ENCODE peak calls at places on chromosomes 1 and 21, in four cellular contexts. One of them, this sample, is unnamed.

GRCh38 chr21:41956926-41957729 is 3.3 kb upstream of the C2CD2 start:
- DNase-seq in tibial nerve: no peak
- DNase-seq in iris pigment epithelial cell: peak
- DNase-seq in sigmoid colon: peak
- DNase-seq in this sample: no peak

GRCh38 chr1:158124034-158124433 is 56.7 kb upstream of the CD1D start:
- DNase-seq in tibial nerve: no peak
- DNase-seq in iris pigment epithelial cell: no peak
- DNase-seq in sigmoid colon: no peak
- DNase-seq in this sample: no peak

GRCh38 chr1:41742219-41742618 is 176.5 kb downstream of the HIVEP3 start:
- DNase-seq in tibial nerve: no peak
- DNase-seq in iris pigment epithelial cell: peak
- DNase-seq in sigmoid colon: no peak
- DNase-seq in this sample: no peak

GRCh38 chr1:71785470-71785869 is 496.9 kb downstream of the NEGR1 start:
- DNase-seq in tibial nerve: no peak
- DNase-seq in iris pigment epithelial cell: no peak
- DNase-seq in sigmoid colon: no peak
- DNase-seq in this sample: no peak

GRCh38 chr1:86914998-86915736 is 732 bp downstream of the HS2ST1 start:
- DNase-seq in tibial nerve: peak
- DNase-seq in iris pigment epithelial cell: peak
- DNase-seq in sigmoid colon: peak
- DNase-seq in this sample: no peak

GRCh38 chr1:63362578-63362977 is 4.8 kb upstream of the ALG6 start:
- DNase-seq in tibial nerve: no peak
- DNase-seq in iris pigment epithelial cell: no peak
- DNase-seq in sigmoid colon: no peak
- DNase-seq in this sample: no peak

GRCh38 chr1:248841702-248842395 is 3.8 kb downstream of the ZNF672 start:
- DNase-seq in tibial nerve: no peak
- DNase-seq in iris pigment epithelial cell: peak
- DNase-seq in sigmoid colon: no peak
- DNase-seq in this sample: no peak

GRCh38 chr1:42955311-42956063 is 3.2 kb downstream of the SLC2A1 start:
- DNase-seq in tibial nerve: no peak
- DNase-seq in iris pigment epithelial cell: no peak
- DNase-seq in sigmoid colon: no peak
- DNase-seq in this sample: no peak

GRCh38 chr1:26281091-26281958 is 1.4 kb downstream of the SH3BGRL3 start:
- DNase-seq in tibial nerve: no peak
- DNase-seq in iris pigment epithelial cell: peak
- DNase-seq in sigmoid colon: no peak
- DNase-seq in this sample: no peak

GRCh38 chr1:214378492-214378891 is 97.5 kb downstream of the SMYD2 start:
- DNase-seq in tibial nerve: no peak
- DNase-seq in iris pigment epithelial cell: no peak
- DNase-seq in sigmoid colon: no peak
- DNase-seq in this sample: no peak

GRCh38 chr1:157085416-157085815 is 14.2 kb downstream of the ETV3L start:
- DNase-seq in tibial nerve: no peak
- DNase-seq in iris pigment epithelial cell: peak
- DNase-seq in sigmoid colon: no peak
- DNase-seq in this sample: no peak

GRCh38 chr1:37017737-37018136 is 16.6 kb downstream of the GRIK3 start:
- DNase-seq in tibial nerve: no peak
- DNase-seq in iris pigment epithelial cell: no peak
- DNase-seq in sigmoid colon: no peak
- DNase-seq in this sample: no peak

GRCh38 chr1:218164930-218165686 is 120.0 kb upstream of the RRP15 start:
- DNase-seq in tibial nerve: no peak
- DNase-seq in iris pigment epithelial cell: peak
- DNase-seq in sigmoid colon: no peak
- DNase-seq in this sample: no peak

GRCh38 chr1:214445846-214446614 is 105.4 kb downstream of the PTPN14 start:
- DNase-seq in tibial nerve: no peak
- DNase-seq in iris pigment epithelial cell: peak
- DNase-seq in sigmoid colon: no peak
- DNase-seq in this sample: peak

GRCh38 chr1:165871311-165872067 is 44.1 kb downstream of the UCK2 start:
- DNase-seq in tibial nerve: no peak
- DNase-seq in iris pigment epithelial cell: peak
- DNase-seq in sigmoid colon: no peak
- DNase-seq in this sample: no peak

GRCh38 chr1:40362699-40363098 is 10.8 kb upstream of the SMAP2 start:
- DNase-seq in tibial nerve: no peak
- DNase-seq in iris pigment epithelial cell: peak
- DNase-seq in sigmoid colon: no peak
- DNase-seq in this sample: no peak

GRCh38 chr1:185279571-185279970 is 37.5 kb downstream of the IVNS1ABP start:
- DNase-seq in tibial nerve: no peak
- DNase-seq in iris pigment epithelial cell: peak
- DNase-seq in sigmoid colon: no peak
- DNase-seq in this sample: no peak

GRCh38 chr1:94535879-94536278 is 5.7 kb downstream of the F3 start:
- DNase-seq in tibial nerve: no peak
- DNase-seq in iris pigment epithelial cell: no peak
- DNase-seq in sigmoid colon: no peak
- DNase-seq in this sample: no peak

GRCh38 chr1:177811461-177811860 is 158.4 kb downstream of the SEC16B start:
- DNase-seq in tibial nerve: no peak
- DNase-seq in iris pigment epithelial cell: no peak
- DNase-seq in sigmoid colon: no peak
- DNase-seq in this sample: no peak

GRCh38 chr1:226679853-226680516 is 59.1 kb downstream of the ITPKB start:
- DNase-seq in tibial nerve: peak
- DNase-seq in iris pigment epithelial cell: peak
- DNase-seq in sigmoid colon: peak
- DNase-seq in this sample: no peak

GRCh38 chr1:151502859-151503509 is 8.2 kb upstream of the CGN start:
- DNase-seq in tibial nerve: no peak
- DNase-seq in iris pigment epithelial cell: no peak
- DNase-seq in sigmoid colon: no peak
- DNase-seq in this sample: no peak

GRCh38 chr1:29542476-29543015 is 306.2 kb downstream of the PTPRU start:
- DNase-seq in tibial nerve: no peak
- DNase-seq in iris pigment epithelial cell: no peak
- DNase-seq in sigmoid colon: peak
- DNase-seq in this sample: no peak

GRCh38 chr1:155127672-155128468 is at the start of gene EFNA1:
- DNase-seq in tibial nerve: peak
- DNase-seq in iris pigment epithelial cell: peak
- DNase-seq in sigmoid colon: peak
- DNase-seq in this sample: no peak

GRCh38 chr1:82874041-82874440 is 1073.3 kb downstream of the ADGRL2 start:
- DNase-seq in tibial nerve: no peak
- DNase-seq in iris pigment epithelial cell: no peak
- DNase-seq in sigmoid colon: no peak
- DNase-seq in this sample: no peak

GRCh38 chr1:79364896-79365295 is 358.4 kb upstream of the ADGRL4 start:
- DNase-seq in tibial nerve: no peak
- DNase-seq in iris pigment epithelial cell: no peak
- DNase-seq in sigmoid colon: no peak
- DNase-seq in this sample: no peak

GRCh38 chr1:104132386-104132973 is 382.8 kb downstream of the AMY1C start:
- DNase-seq in tibial nerve: no peak
- DNase-seq in iris pigment epithelial cell: peak
- DNase-seq in sigmoid colon: no peak
- DNase-seq in this sample: no peak

GRCh38 chr1:21924503-21925005 is 12.6 kb downstream of the HSPG2 start:
- DNase-seq in tibial nerve: no peak
- DNase-seq in iris pigment epithelial cell: no peak
- DNase-seq in sigmoid colon: peak
- DNase-seq in this sample: no peak

GRCh38 chr1:223319373-223319772 is 44.6 kb downstream of the SUSD4 start:
- DNase-seq in tibial nerve: no peak
- DNase-seq in iris pigment epithelial cell: no peak
- DNase-seq in sigmoid colon: no peak
- DNase-seq in this sample: no peak

GRCh38 chr1:43883321-43883720 is 50.3 kb upstream of the ARTN start:
- DNase-seq in tibial nerve: no peak
- DNase-seq in iris pigment epithelial cell: no peak
- DNase-seq in sigmoid colon: no peak
- DNase-seq in this sample: no peak

GRCh38 chr1:168470821-168471473 is 72.8 kb downstream of the XCL2 start:
- DNase-seq in tibial nerve: no peak
- DNase-seq in iris pigment epithelial cell: peak
- DNase-seq in sigmoid colon: no peak
- DNase-seq in this sample: peak

GRCh38 chr1:236989290-236990051 is 14.8 kb downstream of the MT1HL1 start:
- DNase-seq in tibial nerve: no peak
- DNase-seq in iris pigment epithelial cell: no peak
- DNase-seq in sigmoid colon: no peak
- DNase-seq in this sample: no peak

GRCh38 chr21:39348040-39348354 is 891 bp downstream of the HMGN1 start:
- DNase-seq in tibial nerve: no peak
- DNase-seq in iris pigment epithelial cell: no peak
- DNase-seq in sigmoid colon: no peak
- DNase-seq in this sample: no peak